ENCODE peak calls at places on chromosomes 6 and 20, in eight cellular contexts. C, N, S, R, X, K, E and F are unnamed samples.

GRCh38 chr6:148307400-148307799 is 35.2 kb upstream of the SASH1 start:
- DNase-seq in E (no peak), C (no peak), X (no peak), S (no peak), R (no peak), K (peak; percentile 33), N (peak; percentile 86), F (no peak)

GRCh38 chr20:57250607-57251343 is 15.7 kb downstream of the BMP7 start:
- DNase-seq in E (no peak), S (no peak), K (no peak), R (peak; percentile 40), C (no peak), X (no peak), N (no peak), F (no peak)

GRCh38 chr6:86937219-86938079 is at the start of gene HTR1E:
- DNase-seq in C (peak; percentile 19), S (peak; percentile 15), N (peak; percentile 30), E (no peak), K (peak; percentile 48), X (no peak), R (peak; percentile 29), F (peak; percentile 75)

GRCh38 chr6:108996208-108996607 is 98.4 kb downstream of the SESN1 start:
- DNase-seq in X (no peak), N (peak; percentile 44), K (no peak), S (no peak), E (no peak), C (no peak), R (no peak), F (no peak)

GRCh38 chr6:1925743-1926430 is 316.2 kb downstream of the FOXC1 start:
- DNase-seq in R (no peak), S (no peak), K (no peak), C (no peak), X (no peak), N (no peak), E (no peak), F (no peak)

GRCh38 chr6:85672623-85673022 is 29.9 kb upstream of the SYNCRIP start:
- DNase-seq in E (no peak), R (no peak), K (no peak), C (no peak), S (no peak), X (no peak), N (no peak), F (no peak)

GRCh38 chr6:68158256-68158655 is 476.8 kb upstream of the ADGRB3 start:
- DNase-seq in N (no peak), S (no peak), X (no peak), R (no peak), K (no peak), E (no peak), C (no peak), F (no peak)

GRCh38 chr6:14804444-14805210 is 441.2 kb upstream of the JARID2 start:
- DNase-seq in S (no peak), C (no peak), E (no peak), N (no peak), X (no peak), R (no peak), K (peak; percentile 67), F (peak; percentile 72)

GRCh38 chr6:123802697-123803455 is 789 bp upstream of the NKAIN2 start:
- DNase-seq in K (peak; percentile 79), E (peak; percentile 46), N (peak; percentile 71), S (peak; percentile 44), R (peak; percentile 63), X (peak; percentile 29), C (peak; percentile 52), F (peak; percentile 90)

GRCh38 chr6:132007474-132008190 is 56.5 kb upstream of the CCN2 start:
- DNase-seq in S (no peak), C (no peak), N (peak; percentile 58), R (no peak), E (no peak), X (no peak), K (peak; percentile 84), F (no peak)

GRCh38 chr20:25052255-25053206 is 5.4 kb downstream of the ACSS1 start:
- DNase-seq in E (no peak), X (no peak), R (peak; percentile 40), N (no peak), C (no peak), K (peak; percentile 59), S (no peak), F (no peak)

GRCh38 chr6:87762116-87762515 is 60.1 kb upstream of the AKIRIN2 start:
- DNase-seq in R (no peak), N (no peak), K (no peak), X (no peak), E (no peak), S (no peak), C (no peak), F (no peak)

GRCh38 chr6:20835315-20836010 is 301.2 kb downstream of the CDKAL1 start:
- DNase-seq in C (no peak), X (no peak), R (no peak), S (no peak), E (no peak), N (no peak), K (no peak), F (no peak)

GRCh38 chr6:63897952-63898351 is 262.4 kb downstream of the PHF3 start:
- DNase-seq in S (no peak), E (no peak), X (no peak), C (no peak), K (peak; percentile 64), R (no peak), N (no peak), F (no peak)

GRCh38 chr6:169707772-169708171 is 5.8 kb downstream of the C6orf120 start:
- DNase-seq in C (no peak), N (no peak), X (no peak), E (no peak), K (no peak), S (no peak), R (no peak), F (no peak)

GRCh38 chr6:135144678-135145508 is 36.2 kb upstream of the MYB start:
- DNase-seq in S (no peak), X (no peak), E (no peak), R (no peak), N (peak; percentile 58), K (peak; percentile 56), C (no peak), F (no peak)

GRCh38 chr6:30481213-30481964 is 7.9 kb upstream of the HLA-E start:
- DNase-seq in E (no peak), R (no peak), X (no peak), C (no peak), S (no peak), K (no peak), N (no peak), F (no peak)